ENCODE peak calls at places on chromosomes 11 and 22, in seven cellular contexts. E, U, K, P, M, Y and N are unnamed samples.

GRCh38 chr11:14537134-14537599 is 17.0 kb upstream of the PSMA1 start:
- DNase-seq in U (peak), E (no peak), P (no peak), M (peak), K (no peak), Y (peak), N (no peak)

GRCh38 chr11:85539029-85539689 is 88.0 kb downstream of the DLG2 start:
- DNase-seq in E (no peak), M (no peak), K (no peak), Y (no peak), P (no peak), U (no peak), N (no peak)

GRCh38 chr11:8229299-8230177 is 34.1 kb downstream of the LMO1 start:
- DNase-seq in K (peak), P (no peak), U (no peak), Y (no peak), E (no peak), M (no peak), N (no peak)

GRCh38 chr11:132838621-132839020 is 693.7 kb downstream of the OPCML start:
- DNase-seq in K (no peak), P (no peak), M (no peak), E (no peak), U (no peak), Y (no peak), N (no peak)

GRCh38 chr11:112211556-112211955 is 14.7 kb upstream of the PTS start:
- DNase-seq in K (no peak), U (no peak), M (no peak), E (no peak), P (no peak), Y (no peak), N (no peak)

GRCh38 chr11:23263466-23263865 is 403.2 kb upstream of the CCDC179 start:
- DNase-seq in U (no peak), K (no peak), E (no peak), Y (no peak), P (no peak), M (no peak), N (peak)

GRCh38 chr22:46542011-46542985 is 4.9 kb upstream of the CELSR1 start:
- DNase-seq in E (peak), P (no peak), U (peak), Y (no peak), M (peak), K (peak), N (no peak)

GRCh38 chr11:132943325-132943736 is 589.0 kb downstream of the OPCML start:
- DNase-seq in U (no peak), E (no peak), Y (no peak), K (no peak), P (no peak), M (no peak), N (no peak)

GRCh38 chr22:44360686-44361381 is 48.1 kb upstream of the SHISAL1 start:
- DNase-seq in U (no peak), Y (no peak), K (peak), P (no peak), M (no peak), E (peak), N (peak)

GRCh38 chr11:36300651-36301050 is 4.6 kb downstream of the PRR5L start:
- DNase-seq in M (peak), P (no peak), K (peak), E (peak), U (no peak), Y (no peak), N (no peak)

GRCh38 chr11:132472411-132473205 is 1059.7 kb downstream of the OPCML start:
- DNase-seq in U (no peak), E (no peak), Y (no peak), M (no peak), P (no peak), K (no peak), N (no peak)

GRCh38 chr22:29799217-29799680 is 32.1 kb downstream of the UQCR10 start:
- DNase-seq in Y (no peak), K (peak), U (no peak), E (peak), P (peak), M (peak), N (peak)

GRCh38 chr22:22060200-22061084 is 77.9 kb upstream of the TOP3B start:
- DNase-seq in E (peak), P (no peak), Y (peak), U (no peak), K (peak), M (peak), N (no peak)

GRCh38 chr11:103534959-103535358 is 425.7 kb downstream of the DYNC2H1 start:
- DNase-seq in K (no peak), Y (no peak), M (no peak), U (no peak), P (no peak), E (no peak), N (no peak)

GRCh38 chr11:119103793-119104192 is 2.1 kb upstream of the DPAGT1 start:
- DNase-seq in Y (no peak), M (no peak), E (no peak), P (no peak), U (no peak), K (peak), N (no peak)

GRCh38 chr11:2794419-2794795 is 91.2 kb downstream of the CDKN1C start:
- DNase-seq in K (peak), Y (no peak), E (peak), M (no peak), U (no peak), P (no peak), N (no peak)

GRCh38 chr22:43500792-43501785 is 89.3 kb downstream of the MPPED1 start:
- DNase-seq in Y (no peak), K (no peak), E (no peak), U (no peak), M (no peak), P (no peak), N (no peak)

GRCh38 chr11:124538019-124538418 is 5.4 kb downstream of the OR8B12 start:
- DNase-seq in Y (no peak), P (peak), U (no peak), E (no peak), M (peak), K (no peak), N (peak)

GRCh38 chr22:46453829-46454220 is 83.6 kb downstream of the CELSR1 start:
- DNase-seq in P (no peak), Y (no peak), M (no peak), E (no peak), U (no peak), K (no peak), N (no peak)

GRCh38 chr11:94089356-94089755 is 39.3 kb upstream of the PANX1 start:
- DNase-seq in E (no peak), U (no peak), P (no peak), M (no peak), K (no peak), Y (no peak), N (no peak)

GRCh38 chr22:29718949-29719893 is 582 bp upstream of the CABP7 start:
- DNase-seq in E (no peak), M (no peak), K (no peak), U (no peak), P (no peak), Y (no peak), N (no peak)

GRCh38 chr11:72226701-72227100 is 2.1 kb downstream of the INPPL1 start:
- DNase-seq in M (no peak), Y (no peak), K (peak), E (no peak), U (no peak), P (no peak), N (no peak)

GRCh38 chr11:33553486-33553885 is 147.1 kb downstream of the C11orf91 start:
- DNase-seq in Y (no peak), U (no peak), P (no peak), E (no peak), K (no peak), M (no peak), N (no peak)

GRCh38 chr22:38957808-38958207 is 399 bp downstream of the APOBEC3A start:
- DNase-seq in Y (no peak), U (no peak), K (no peak), M (no peak), P (no peak), E (no peak), N (no peak)

GRCh38 chr11:1422481-1422880 is 32.7 kb downstream of the BRSK2 start:
- DNase-seq in U (no peak), K (no peak), Y (no peak), M (no peak), E (no peak), P (no peak), N (no peak)

GRCh38 chr11:117912497-117912896 is 16.7 kb downstream of the TMPRSS13 start:
- DNase-seq in K (no peak), Y (no peak), P (no peak), U (no peak), M (no peak), E (no peak), N (no peak)

GRCh38 chr11:93016595-93016994 is 47.1 kb downstream of the MTNR1B start:
- DNase-seq in E (no peak), P (no peak), Y (no peak), M (no peak), U (no peak), K (no peak), N (no peak)

GRCh38 chr11:123069878-123070821 is 8.2 kb upstream of the HSPA8 start:
- DNase-seq in U (peak), M (no peak), K (no peak), Y (no peak), P (no peak), E (no peak), N (no peak)

DNA sequence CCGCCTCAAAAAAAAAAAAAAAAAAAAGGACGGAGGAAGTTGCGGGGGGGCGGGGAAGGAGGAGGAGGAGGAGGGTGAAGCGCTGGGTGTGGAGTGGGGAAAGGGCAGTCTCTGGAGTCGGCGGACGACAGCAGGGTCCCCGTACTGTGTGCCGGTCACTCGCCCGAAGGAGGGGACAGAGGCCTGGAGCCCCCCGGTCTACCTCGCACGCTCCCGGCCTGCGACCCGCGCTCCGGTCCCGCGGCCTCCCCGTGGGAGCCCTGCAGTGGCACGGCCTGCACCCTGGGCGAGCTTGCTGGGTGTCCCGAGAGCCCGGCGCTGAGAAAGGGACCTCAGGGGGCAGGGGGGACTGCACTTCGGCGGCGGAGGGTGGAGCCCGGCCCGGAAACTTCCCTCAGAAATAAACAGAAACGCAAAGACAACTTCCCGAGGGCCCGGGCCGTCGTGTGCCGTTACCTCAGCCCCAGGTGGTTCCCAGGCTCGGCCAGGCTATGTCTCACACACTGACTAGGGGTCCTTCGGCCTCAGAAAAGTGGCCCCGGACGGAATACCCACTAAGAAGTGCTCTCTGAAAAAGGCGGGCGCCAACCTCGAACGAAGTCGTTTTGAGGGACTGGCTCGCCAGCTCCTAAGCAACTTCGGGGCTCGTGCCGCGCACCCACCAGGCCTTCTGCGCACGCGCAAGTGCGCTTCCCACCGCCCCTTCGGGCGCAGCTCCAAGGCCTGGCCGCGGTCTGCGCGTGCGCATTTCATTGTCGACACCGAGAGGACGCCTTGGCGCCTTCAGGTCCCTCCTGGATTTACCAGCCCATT is at the start of gene MAJIN:
- DNase-seq in U (peak), M (peak), P (peak), Y (peak), K (peak), E (peak), N (peak)
- H3K4me3 ChIP-seq in U (peak), M (peak), P (peak), Y (peak), K (peak), E (no peak), N (peak)

GRCh38 chr22:35498446-35498845 is 42.2 kb upstream of the RASD2 start:
- DNase-seq in P (no peak), K (no peak), E (no peak), Y (no peak), U (no peak), M (no peak), N (no peak)
- H3K4me3 ChIP-seq in P (no peak), K (no peak), E (no peak), Y (no peak), U (no peak), M (no peak), N (no peak)

DNA sequence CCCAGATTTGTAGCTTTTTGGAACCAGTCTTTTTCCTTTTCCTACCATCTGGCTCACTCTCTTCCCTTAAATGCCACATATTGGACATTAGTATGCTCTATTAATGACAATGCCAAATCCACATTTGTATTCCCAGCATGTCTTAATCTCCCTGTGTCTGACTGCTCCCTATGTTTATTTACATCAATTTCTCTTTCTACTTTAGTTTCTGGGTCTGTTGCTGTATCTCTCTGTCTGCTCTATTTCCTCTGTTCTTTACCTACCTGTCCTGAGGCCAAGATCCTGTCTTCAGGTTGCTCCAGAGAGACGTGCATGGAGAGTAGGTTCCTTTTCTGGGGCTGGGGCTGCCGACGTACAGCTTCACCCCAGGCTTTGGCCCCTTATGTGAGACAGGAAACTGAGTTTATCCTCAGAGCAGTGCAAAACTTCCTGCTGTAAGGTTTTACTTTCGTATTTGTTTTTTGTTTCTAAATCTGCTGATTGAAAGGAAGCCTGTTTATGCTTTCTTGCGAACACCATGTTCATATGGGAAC is 25.6 kb downstream of the OR2AG2 start:
- DNase-seq in U (peak), M (no peak), P (no peak), K (peak), E (peak), Y (no peak), N (no peak)
- H3K4me3 ChIP-seq in U (peak), M (peak), P (no peak), K (peak), E (no peak), Y (no peak), N (no peak)

DNA sequence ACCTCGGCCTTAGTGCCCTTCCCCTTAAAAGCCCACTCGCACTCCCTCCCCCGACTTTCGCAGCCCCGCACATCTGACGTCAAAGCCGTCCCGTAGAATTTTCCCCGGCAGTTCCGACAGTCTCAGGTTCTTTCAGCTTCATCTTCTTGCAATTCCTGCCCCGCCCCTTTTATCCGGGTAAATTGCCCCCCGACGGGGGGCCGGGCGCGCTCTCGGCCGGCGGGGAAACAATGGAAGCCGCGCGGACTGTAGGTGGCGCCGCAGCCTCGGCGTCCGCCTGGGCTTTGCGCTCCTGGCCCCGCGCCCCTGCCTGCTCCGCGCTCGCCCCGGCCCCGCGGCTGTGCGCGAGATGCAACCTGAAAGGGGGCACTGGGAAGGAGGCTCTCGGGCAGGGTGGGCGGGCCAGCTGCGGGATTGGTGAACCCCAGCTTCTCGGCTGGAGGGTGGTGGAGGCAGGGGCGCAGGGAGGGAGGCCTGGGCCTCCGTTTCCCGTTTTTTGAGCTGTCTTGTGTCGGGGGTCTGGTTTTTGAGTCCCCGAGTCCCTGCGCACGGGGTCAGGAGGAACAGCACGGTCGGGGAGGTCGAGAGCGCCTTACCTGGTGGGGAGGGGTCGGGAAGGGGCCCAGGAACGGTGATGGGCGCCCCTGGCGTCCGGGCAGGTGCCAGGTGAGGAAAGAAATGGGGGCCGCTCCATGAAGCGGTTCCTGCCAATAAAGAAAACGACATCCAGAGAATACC is 855 bp upstream of the FGF19 start:
- DNase-seq in Y (no peak), M (no peak), K (peak), U (no peak), E (no peak), P (no peak), N (no peak)
- H3K4me3 ChIP-seq in Y (peak), M (no peak), K (no peak), U (no peak), E (no peak), P (no peak), N (no peak)